ENCODE peak calls at places on chromosomes 11 and 22, in eight cellular contexts. N is activated gamma-delta T cell treated with Interleukin-2 at 50 U/mL for 16 hours, K is mesothelial cell of epicardium, A is ELR, U is sciatic nerve, V is T1000, F is mesendoderm, O is fibroblast of gingiva. H is an unnamed sample.

GRCh38 chr11:102457865-102458264 is 5.3 kb upstream of the TMEM123 start:
- DNase-seq in U (no peak), A (no peak), N (no peak), F (no peak), V (no peak), O (no peak), K (no peak), H (no peak)

GRCh38 chr11:126361400-126361799 is 5.9 kb downstream of the ST3GAL4 start:
- DNase-seq in U (no peak), N (no peak), A (no peak), K (no peak), O (no peak), F (no peak), V (no peak), H (no peak)

GRCh38 chr11:34425863-34426262 is 12.9 kb upstream of the CAT start:
- DNase-seq in V (no peak), N (no peak), O (no peak), K (no peak), A (peak), F (no peak), U (no peak), H (no peak)

GRCh38 chr22:31313366-31314147 is 21.3 kb upstream of the PIK3IP1 start:
- DNase-seq in O (peak), A (peak), K (no peak), U (peak), V (peak), N (peak), F (peak), H (peak)

GRCh38 chr11:92251980-92252379 is 27.4 kb downstream of the FAT3 start:
- DNase-seq in A (peak), O (peak), V (no peak), N (no peak), U (no peak), K (no peak), F (peak), H (no peak)

GRCh38 chr22:38462960-38463784 is 4.7 kb upstream of the KDELR3 start:
- DNase-seq in K (no peak), V (no peak), A (no peak), N (no peak), O (no peak), F (peak), U (peak), H (no peak)

GRCh38 chr22:34620832-34621231 is 445.1 kb upstream of the ISX start:
- DNase-seq in K (no peak), N (no peak), U (no peak), F (no peak), O (no peak), A (no peak), V (no peak), H (no peak)

GRCh38 chr22:43441216-43441615 is 29.4 kb downstream of the MPPED1 start:
- DNase-seq in O (no peak), V (no peak), N (no peak), F (no peak), A (no peak), U (peak), K (no peak), H (no peak)

GRCh38 chr11:27642954-27643353 is 57.3 kb downstream of the BDNF start:
- DNase-seq in K (no peak), N (no peak), U (no peak), O (no peak), A (no peak), F (no peak), V (no peak), H (no peak)